ENCODE peak calls at places on chromosome 1, in nine cellular contexts. S is HAP-1, H is mesenchymal stem cell, M is tibial artery, O is tibial nerve, B is uterus, I is HepG2, Q is heart right ventricle, P is transverse colon. K is an unnamed sample.
A peak's percentile ranks its signal among the peaks of the same experiment; 100 is the strongest.

GRCh38 chr1:38558055-38558454 is 301.5 kb downstream of the RRAGC start:
- DNase-seq in S (no peak), H (no peak), M (no peak), O (no peak), B (no peak), I (no peak), Q (no peak), P (no peak), K (no peak)

GRCh38 chr1:204088596-204088995 is 15.7 kb downstream of the SOX13 start:
- DNase-seq in S (no peak), H (no peak), M (no peak), O (no peak), B (no peak), I (no peak), Q (no peak), P (no peak), K (no peak)

GRCh38 chr1:27153549-27153886 is 1.4 kb downstream of the SLC9A1 start:
- DNase-seq in S (no peak), H (peak; percentile 36), M (peak; percentile 25), O (no peak), B (no peak), I (no peak), Q (no peak), P (peak; percentile 47), K (peak; percentile 70)

GRCh38 chr1:183030053-183030452 is 6.8 kb downstream of the LAMC1 start:
- DNase-seq in S (no peak), H (peak; percentile 76), M (no peak), O (no peak), B (no peak), I (peak; percentile 97), Q (no peak), P (no peak), K (no peak)

GRCh38 chr1:88983791-88984552 is 8.5 kb downstream of the KYAT3 start:
- DNase-seq in S (peak; percentile 75), H (peak; percentile 83), M (no peak), O (no peak), B (no peak), I (peak; percentile 71), Q (no peak), P (no peak), K (no peak)

GRCh38 chr1:24190970-24191570 is 4.0 kb upstream of the IFNLR1 start:
- DNase-seq in S (no peak), H (no peak), M (no peak), O (no peak), B (no peak), I (no peak), Q (no peak), P (no peak), K (no peak)

GRCh38 chr1:103460496-103460895 is 65.0 kb upstream of the RNPC3 start:
- DNase-seq in S (no peak), H (no peak), M (no peak), O (no peak), B (no peak), I (no peak), Q (no peak), P (no peak), K (no peak)

GRCh38 chr1:69737527-69738176 is 169.9 kb downstream of the LRRC7 start:
- DNase-seq in S (peak; percentile 73), H (peak; percentile 80), M (no peak), O (no peak), B (no peak), I (peak; percentile 61), Q (no peak), P (no peak), K (no peak)

GRCh38 chr1:182235604-182235951 is 156.0 kb downstream of the GLUL start:
- DNase-seq in S (no peak), H (no peak), M (no peak), O (no peak), B (no peak), I (no peak), Q (no peak), P (no peak), K (no peak)

GRCh38 chr1:237124856-237125462 is 83.0 kb downstream of the RYR2 start:
- DNase-seq in S (peak; percentile 8), H (no peak), M (no peak), O (no peak), B (no peak), I (peak; percentile 13), Q (no peak), P (no peak), K (no peak)

GRCh38 chr1:208256091-208256490 is 11.9 kb upstream of the PLXNA2 start:
- DNase-seq in S (no peak), H (no peak), M (no peak), O (no peak), B (no peak), I (no peak), Q (no peak), P (no peak), K (no peak)

GRCh38 chr1:229882621-229883020 is 184.4 kb upstream of the GALNT2 start:
- DNase-seq in S (no peak), H (no peak), M (no peak), O (no peak), B (no peak), I (no peak), Q (no peak), P (no peak), K (no peak)

GRCh38 chr1:156814571-156815260 is 1.9 kb downstream of the SH2D2A start:
- DNase-seq in S (no peak), H (no peak), M (no peak), O (no peak), B (no peak), I (no peak), Q (no peak), P (no peak), K (peak; percentile 66)

GRCh38 chr1:165910764-165911421 is 83.5 kb downstream of the UCK2 start:
- DNase-seq in S (no peak), H (peak; percentile 82), M (peak; percentile 60), O (peak; percentile 67), B (peak; percentile 65), I (peak; percentile 90), Q (peak; percentile 27), P (peak; percentile 86), K (peak; percentile 77)

GRCh38 chr1:98028800-98029199 is 108.0 kb upstream of the DPYD start:
- DNase-seq in S (no peak), H (no peak), M (no peak), O (no peak), B (no peak), I (no peak), Q (no peak), P (no peak), K (no peak)

GRCh38 chr1:200081151-200081981 is 53.9 kb downstream of the NR5A2 start:
- DNase-seq in S (peak; percentile 90), H (no peak), M (no peak), O (no peak), B (no peak), I (no peak), Q (no peak), P (no peak), K (no peak)

GRCh38 chr1:228297822-228298221 is 90.0 kb downstream of the OBSCN start:
- DNase-seq in S (no peak), H (no peak), M (no peak), O (no peak), B (no peak), I (no peak), Q (peak; percentile 14), P (no peak), K (no peak)

GRCh38 chr1:94316836-94317789 is 79.7 kb upstream of the ARHGAP29 start:
- DNase-seq in S (no peak), H (peak; percentile 31), M (no peak), O (no peak), B (no peak), I (peak; percentile 83), Q (no peak), P (no peak), K (no peak)

GRCh38 chr1:207791290-207791689 is 39.4 kb downstream of the CD46 start:
- DNase-seq in S (no peak), H (no peak), M (no peak), O (no peak), B (no peak), I (no peak), Q (no peak), P (no peak), K (no peak)

GRCh38 chr1:39679821-39680220 is 7.9 kb upstream of the NT5C1A start:
- DNase-seq in S (no peak), H (no peak), M (no peak), O (no peak), B (no peak), I (no peak), Q (no peak), P (no peak), K (peak; percentile 2)

GRCh38 chr1:181173761-181174371 is 85.4 kb downstream of the IER5 start:
- DNase-seq in S (no peak), H (no peak), M (no peak), O (no peak), B (no peak), I (no peak), Q (no peak), P (no peak), K (no peak)

GRCh38 chr1:90724361-90724760 is 7.3 kb upstream of the BARHL2 start:
- DNase-seq in S (no peak), H (no peak), M (no peak), O (no peak), B (no peak), I (no peak), Q (no peak), P (no peak), K (no peak)
- H3K9me3 ChIP-seq in S (no peaks in the 10 kb centered on the region), H (no peaks in the 10 kb centered on the region), M (no peaks in the 10 kb centered on the region), O (peaks cover 18% of the 10 kb centered on the region), B (no peaks in the 10 kb centered on the region), I (no peaks in the 10 kb centered on the region), Q (peaks cover 5% of the 10 kb centered on the region), P (no peaks in the 10 kb centered on the region), K (no peaks in the 10 kb centered on the region)

GRCh38 chr1:186337554-186337953 is 37.5 kb downstream of the TPR start:
- DNase-seq in S (no peak), H (no peak), M (no peak), O (no peak), B (no peak), I (no peak), Q (no peak), P (no peak), K (no peak)
- H3K36me3 ChIP-seq in S (peaks cover 89% of the 10 kb centered on the region), H (peaks cover 6% of the 10 kb centered on the region), M (peaks cover 93% of the 10 kb centered on the region), O (peaks cover 12% of the 10 kb centered on the region), B (peaks cover 6% of the 10 kb centered on the region), I (peaks cover 20% of the 10 kb centered on the region), Q (peaks cover 100% of the 10 kb centered on the region), P (no peaks in the 10 kb centered on the region), K (peaks cover 46% of the 10 kb centered on the region)

DNA sequence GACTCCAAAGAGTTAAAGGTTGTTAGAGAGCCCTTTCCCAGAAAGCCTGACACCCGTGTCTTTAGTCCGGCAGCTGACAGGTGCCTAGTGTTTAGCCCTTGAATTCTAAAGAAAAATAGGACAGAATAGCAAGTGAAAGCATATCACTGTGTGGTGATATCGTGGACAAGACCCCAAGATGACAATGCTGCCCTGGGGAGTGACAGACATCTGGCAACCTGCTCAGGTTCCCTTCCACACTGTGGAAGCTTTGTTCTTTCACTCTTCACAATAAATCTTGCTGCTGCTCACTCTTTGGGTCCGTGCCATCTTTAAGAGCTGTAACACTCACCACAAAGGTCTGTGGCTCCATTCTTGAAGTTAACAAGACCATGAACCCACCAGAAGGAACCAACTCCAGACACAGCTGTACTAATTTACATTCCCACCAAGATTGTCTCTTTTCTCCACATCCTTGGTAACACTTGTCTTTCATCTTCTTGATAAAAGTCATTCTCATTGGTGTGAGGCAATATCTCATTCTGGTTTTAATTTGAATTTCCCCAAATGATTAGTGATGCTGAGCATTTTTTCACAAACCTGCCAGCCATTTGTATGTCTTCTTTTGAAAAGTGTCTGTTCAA is 107.6 kb upstream of the SGIP1 start:
- DNase-seq in S (no peak), H (no peak), M (no peak), O (no peak), B (no peak), I (no peak), Q (no peak), P (no peak), K (no peak)
- H3K9me3 ChIP-seq in S (peaks cover 12% of the 10 kb centered on the region), H (peaks cover 25% of the 10 kb centered on the region), M (peaks cover 4% of the 10 kb centered on the region), O (peaks cover 40% of the 10 kb centered on the region), B (no peaks in the 10 kb centered on the region), I (peaks cover 18% of the 10 kb centered on the region), Q (peaks cover 42% of the 10 kb centered on the region), P (peaks cover 22% of the 10 kb centered on the region), K (no peaks in the 10 kb centered on the region)

GRCh38 chr1:46043491-46044017 is 88.9 kb downstream of the PIK3R3 start:
- DNase-seq in S (peak; percentile 96), H (no peak), M (no peak), O (no peak), B (no peak), I (no peak), Q (no peak), P (peak; percentile 28), K (no peak)
- H3K36me3 ChIP-seq in S (peaks cover 3% of the 10 kb centered on the region), H (peaks cover 27% of the 10 kb centered on the region), M (no peaks in the 10 kb centered on the region), O (no peaks in the 10 kb centered on the region), B (no peaks in the 10 kb centered on the region), I (no peaks in the 10 kb centered on the region), Q (peaks cover 64% of the 10 kb centered on the region), P (no peaks in the 10 kb centered on the region), K (peaks cover 6% of the 10 kb centered on the region)

K was measured in kidney.